ENCODE peak calls at places on chromosomes 3 and 15, in seven cellular contexts. T is aorta; Y is pancreas; A is CD4-positive, alpha-beta T cell; W is activated B cell treated with CpG ODN at 0.5 μM for 24 hours; R is stimulated activated effector memory CD8-positive, alpha-beta T cell treated with anti-CD3 and anti-CD28 coated beads, Interleukin-12 subunit alpha, Interleukin-12 subunit beta, amount 100 ng/mL, for 72 hours; S is activated T-helper 17 cell treated with anti-CD3 and anti-CD28 coated beads, Interleukin-2, amount 50 U/mL, for 72 hours. O is an unnamed sample.

GRCh38 chr3:74338998-74339397 is 275.5 kb downstream of the CNTN3 start:
- ATAC-seq in T (no peak), Y (no peak), A (no peak), W (no peak), R (no peak), S (no peak), O (no peak)

GRCh38 chr15:73598540-73599195 is 34.5 kb downstream of the NPTN start:
- ATAC-seq in T (no peak), Y (no peak), A (no peak), W (no peak), R (no peak), S (no peak), O (no peak)

GRCh38 chr15:57953874-57954273 is 111.6 kb downstream of the ALDH1A2 start:
- ATAC-seq in T (no peak), Y (no peak), A (no peak), W (no peak), R (no peak), S (no peak), O (no peak)

GRCh38 chr3:112471926-112472325 is 27.3 kb downstream of the BTLA start:
- ATAC-seq in T (no peak), Y (no peak), A (peak; percentile 28), W (no peak), R (no peak), S (no peak), O (no peak)

GRCh38 chr3:18215639-18216038 is 209.5 kb downstream of the SATB1 start:
- ATAC-seq in T (no peak), Y (no peak), A (no peak), W (peak; percentile 34), R (no peak), S (no peak), O (no peak)

GRCh38 chr3:128783774-128784173 is 57.8 kb downstream of the RAB7A start:
- ATAC-seq in T (no peak), Y (no peak), A (no peak), W (no peak), R (no peak), S (no peak), O (no peak)

GRCh38 chr15:84929795-84930371 is 45.4 kb downstream of the SLC28A1 start:
- ATAC-seq in T (no peak), Y (peak; percentile 29), A (no peak), W (no peak), R (peak; percentile 91), S (peak; percentile 80), O (peak; percentile 32)

GRCh38 chr15:93070136-93070535 is 18.9 kb downstream of the RGMA start:
- ATAC-seq in T (no peak), Y (no peak), A (no peak), W (no peak), R (no peak), S (no peak), O (no peak)

GRCh38 chr3:187706966-187707365 is 4.6 kb upstream of the RTP2 start:
- ATAC-seq in T (no peak), Y (no peak), A (no peak), W (no peak), R (no peak), S (no peak), O (no peak)

GRCh38 chr15:27817258-27817657 is 281.9 kb downstream of the OCA2 start:
- ATAC-seq in T (no peak), Y (no peak), A (no peak), W (no peak), R (no peak), S (no peak), O (no peak)

GRCh38 chr15:60685346-60685937 is 206.5 kb upstream of the ICE2 start:
- ATAC-seq in T (no peak), Y (no peak), A (no peak), W (no peak), R (no peak), S (no peak), O (no peak)

GRCh38 chr15:44595656-44596510 is 58.9 kb downstream of the EIF3J start:
- ATAC-seq in T (no peak), Y (no peak), A (no peak), W (no peak), R (peak; percentile 60), S (peak; percentile 76), O (no peak)